ENCODE peak calls at places on chromosome 11, in four cellular contexts. L is pancreas, V is Caco-2, J is IMR-90. G is an unnamed sample.

GRCh38 chr11:124798991-124799383 is 1.2 kb downstream of the MSANTD2 start:
- DNase-seq in V (peak; percentile 38), L (no peak), J (peak; percentile 77), G (peak; percentile 35)

GRCh38 chr11:47879259-47880184 is 31.4 kb upstream of the NUP160 start:
- DNase-seq in V (no peak), J (no peak), L (no peak), G (no peak)

GRCh38 chr11:109405671-109406070 is 16.3 kb upstream of the C11orf87 start:
- DNase-seq in J (peak; percentile 73), V (no peak), L (no peak), G (no peak)

GRCh38 chr11:107018902-107019493 is 722 bp upstream of the GUCY1A2 start:
- DNase-seq in J (peak; percentile 61), L (peak; percentile 83), V (peak; percentile 82), G (peak; percentile 3)

GRCh38 chr11:31958086-31958735 is 132.7 kb upstream of the RCN1 start:
- DNase-seq in L (peak; percentile 82), V (peak; percentile 30), J (peak; percentile 29), G (peak; percentile 30)

GRCh38 chr11:58006940-58007339 is 16.7 kb upstream of the OR9Q1 start:
- DNase-seq in J (peak; percentile 78), V (no peak), L (no peak), G (no peak)

GRCh38 chr11:125218336-125218735 is 53.8 kb downstream of the PKNOX2 start:
- DNase-seq in L (no peak), V (no peak), J (no peak), G (no peak)

GRCh38 chr11:76939219-76939631 is 78.5 kb downstream of the ACER3 start:
- DNase-seq in L (no peak), V (no peak), J (peak; percentile 9), G (no peak)

GRCh38 chr11:66047541-66048365 is 1.2 kb downstream of the GAL3ST3 start:
- DNase-seq in J (no peak), V (no peak), L (no peak), G (no peak)

GRCh38 chr11:123561046-123561781 is 93.2 kb downstream of the SCN3B start:
- DNase-seq in J (peak; percentile 56), L (peak; percentile 73), V (peak; percentile 66), G (no peak)

GRCh38 chr11:92101845-92102244 is 122.8 kb upstream of the FAT3 start:
- DNase-seq in V (no peak), L (no peak), J (no peak), G (no peak)

GRCh38 chr11:19422257-19422656 is 181.5 kb upstream of the E2F8 start:
- DNase-seq in V (no peak), J (no peak), L (no peak), G (no peak)

GRCh38 chr11:120586072-120586471 is 74.5 kb downstream of the GRIK4 start:
- DNase-seq in V (no peak), J (no peak), L (no peak), G (no peak)

GRCh38 chr11:18312012-18312411 is 9.9 kb downstream of the HPS5 start:
- DNase-seq in J (peak; percentile 28), L (no peak), V (no peak), G (no peak)

GRCh38 chr11:39021542-39021941 is 2423.5 kb upstream of the RAG2 start:
- DNase-seq in V (no peak), L (no peak), J (no peak), G (no peak)

GRCh38 chr11:109735139-109735538 is 313.1 kb downstream of the C11orf87 start:
- DNase-seq in J (no peak), L (no peak), V (no peak), G (no peak)

GRCh38 chr11:31817054-31817620 is 6.0 kb upstream of the PAX6 start:
- DNase-seq in L (peak; percentile 60), J (no peak), V (no peak), G (no peak)

GRCh38 chr11:134118016-134118415 is 49.1 kb downstream of the JAM3 start:
- DNase-seq in L (no peak), J (no peak), V (no peak), G (no peak)

GRCh38 chr11:123084454-123084853 is 22.5 kb upstream of the HSPA8 start:
- DNase-seq in L (no peak), V (no peak), J (no peak), G (no peak)

GRCh38 chr11:63614136-63614664 is at the start of gene PLAAT3:
- DNase-seq in L (peak; percentile 87), J (no peak), V (peak; percentile 90), G (peak; percentile 54)

GRCh38 chr11:15663778-15664218 is 549.1 kb downstream of the INSC start:
- DNase-seq in L (no peak), V (no peak), J (no peak), G (no peak)

GRCh38 chr11:105641433-105641832 is 31.6 kb downstream of the GRIA4 start:
- DNase-seq in V (no peak), J (peak; percentile 17), L (no peak), G (no peak)

GRCh38 chr11:116853461-116854073 is 16.1 kb upstream of the APOA1 start:
- DNase-seq in L (no peak), V (no peak), J (peak; percentile 96), G (peak; percentile 73)

GRCh38 chr11:27934830-27935145 is 173.2 kb downstream of the KIF18A start:
- DNase-seq in J (peak; percentile 98), V (peak; percentile 32), L (no peak), G (no peak)

GRCh38 chr11:86592047-86592564 is 80.3 kb downstream of the ME3 start:
- DNase-seq in L (no peak), V (no peak), J (peak; percentile 68), G (no peak)

GRCh38 chr11:107040447-107041444 is 22.5 kb upstream of the GUCY1A2 start:
- DNase-seq in V (no peak), J (peak; percentile 23), L (no peak), G (no peak)

GRCh38 chr11:118658372-118659313 is 20.8 kb downstream of the TREH start:
- DNase-seq in J (no peak), V (peak; percentile 47), L (no peak), G (no peak)

GRCh38 chr11:65224939-65225283 is 36.9 kb upstream of the POLA2 start:
- DNase-seq in J (peak; percentile 79), L (no peak), V (peak; percentile 73), G (no peak)

GRCh38 chr11:92969634-92970347 is at the start of gene MTNR1B:
- DNase-seq in J (no peak), V (no peak), L (no peak), G (no peak)

DNA sequence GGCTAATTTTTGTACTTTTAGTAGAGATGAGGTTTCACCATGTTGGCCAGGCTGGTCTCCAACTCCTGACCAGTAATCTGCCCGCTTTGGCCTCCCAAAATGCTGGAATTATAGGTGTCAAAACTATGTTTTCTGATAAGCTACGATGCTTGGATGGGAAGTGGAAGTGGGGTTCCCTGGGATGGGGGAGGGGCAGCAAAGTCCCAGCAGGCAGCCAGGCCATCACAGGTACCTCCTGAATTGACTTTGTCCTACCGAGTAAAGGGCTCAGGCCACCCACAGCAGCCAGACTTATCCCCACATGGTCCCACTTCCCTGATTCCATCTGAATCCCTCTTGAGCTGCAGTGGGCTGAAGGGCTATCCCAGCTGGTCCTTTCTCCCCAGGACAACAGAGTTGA is 6.9 kb downstream of the FTH1 start:
- DNase-seq in V (no peak), J (no peak), L (no peak), G (no peak)
- H3K4me1 ChIP-seq in V (peaks cover 21% of the 10 kb centered on the region), J (peaks cover 10% of the 10 kb centered on the region), L (peaks cover 21% of the 10 kb centered on the region), G (no peaks in the 10 kb centered on the region)

GRCh38 chr11:71279916-71280645 is 27.7 kb upstream of the SHANK2 start:
- DNase-seq in L (no peak), V (no peak), J (no peak), G (no peak)
- H3K4me1 ChIP-seq in L (peaks cover 10% of the 10 kb centered on the region), V (peaks cover 44% of the 10 kb centered on the region), J (no peaks in the 10 kb centered on the region), G (no peaks in the 10 kb centered on the region)

DNA sequence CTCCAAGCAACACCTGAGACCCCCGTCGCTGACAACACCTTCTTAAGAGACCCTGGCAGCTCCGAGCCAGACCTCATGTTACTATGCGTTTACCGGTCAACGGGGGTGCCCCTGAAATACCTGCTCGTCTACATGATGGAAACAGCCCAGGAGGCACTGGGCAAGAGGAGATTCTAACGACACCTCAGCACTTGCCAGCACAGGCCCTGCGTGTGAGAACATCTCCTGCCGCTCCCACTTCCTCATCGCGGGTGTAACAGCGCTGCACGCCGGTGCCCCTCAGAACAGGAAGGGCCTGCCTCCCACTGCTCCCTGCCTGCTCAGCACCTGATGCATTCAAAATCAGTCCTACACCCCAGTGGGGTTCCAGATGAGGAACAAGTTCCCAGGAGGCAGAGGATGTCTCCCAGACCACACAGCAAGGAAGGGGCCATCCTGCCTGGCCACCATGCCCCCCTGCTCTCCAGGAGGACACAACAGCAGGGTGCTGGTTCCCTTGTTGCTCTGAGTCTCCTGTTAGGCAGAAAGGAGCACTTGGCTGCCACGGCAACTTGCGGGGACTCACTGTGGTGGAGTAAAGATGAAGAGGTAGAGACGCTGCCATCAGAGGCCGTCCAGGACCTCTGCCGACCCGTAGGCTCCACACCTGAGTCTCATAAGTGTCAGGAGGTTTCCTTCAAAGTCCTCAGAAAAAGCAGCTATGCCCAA is 2.1 kb downstream of the TOLLIP start:
- DNase-seq in J (no peak), L (peak; percentile 59), V (no peak), G (no peak)
- H3K4me1 ChIP-seq in J (peaks cover 5% of the 10 kb centered on the region), L (peaks cover 66% of the 10 kb centered on the region), V (peaks cover 37% of the 10 kb centered on the region), G (peaks cover 48% of the 10 kb centered on the region)

GRCh38 chr11:74950374-74950969 is 1.4 kb downstream of the SPCS2 start:
- DNase-seq in L (no peak), V (no peak), J (no peak), G (no peak)

GRCh38 chr11:74948546-74948897 is 369 bp downstream of the XRRA1 start:
- DNase-seq in L (no peak), J (no peak), V (no peak), G (no peak)

GRCh38 chr11:74951241-74951640 is 2.2 kb downstream of the SPCS2 start:
- DNase-seq in L (no peak), J (no peak), V (no peak), G (no peak)

GRCh38 chr11:74948898-74949747 is at the start of the genes SPCS2 and XRRA1:
- DNase-seq in L (peak; percentile 98), J (peak; percentile 99), V (peak; percentile 100), G (peak; percentile 99)

DNA sequence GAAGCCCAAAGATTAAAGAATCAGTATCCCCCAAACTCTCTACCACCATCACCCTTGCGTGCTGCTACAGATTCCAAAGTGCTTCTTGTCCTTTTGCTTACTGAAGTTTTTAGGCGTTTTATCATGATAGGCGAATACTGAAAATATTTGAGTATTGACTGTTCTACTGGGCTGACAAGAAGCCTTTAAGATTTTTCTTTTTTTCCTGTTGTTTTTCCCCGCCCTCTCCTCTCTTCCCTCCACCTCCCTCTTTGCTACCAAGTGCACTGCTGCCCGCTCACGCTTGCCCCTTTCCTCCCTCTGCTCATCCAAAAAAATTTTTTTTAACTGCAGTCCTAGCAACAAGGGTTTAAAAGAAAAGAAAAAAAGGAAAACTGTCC is 672 bp downstream of the SPCS2 start:
- DNase-seq in L (no peak), J (peak; percentile 24), V (no peak), G (peak; percentile 7)
- H3K4me1 ChIP-seq in L (peaks cover 24% of the 10 kb centered on the region), J (peaks cover 3% of the 10 kb centered on the region), V (peaks cover 5% of the 10 kb centered on the region), G (peaks cover 9% of the 10 kb centered on the region)

GRCh38 chr11:129728571-129728970 is 87.1 kb upstream of the TMEM45B start:
- DNase-seq in V (no peak), J (no peak), L (no peak), G (peak; percentile 47)
- H3K4me1 ChIP-seq in V (peaks cover 4% of the 10 kb centered on the region), J (no peaks in the 10 kb centered on the region), L (no peaks in the 10 kb centered on the region), G (no peaks in the 10 kb centered on the region)

DNA sequence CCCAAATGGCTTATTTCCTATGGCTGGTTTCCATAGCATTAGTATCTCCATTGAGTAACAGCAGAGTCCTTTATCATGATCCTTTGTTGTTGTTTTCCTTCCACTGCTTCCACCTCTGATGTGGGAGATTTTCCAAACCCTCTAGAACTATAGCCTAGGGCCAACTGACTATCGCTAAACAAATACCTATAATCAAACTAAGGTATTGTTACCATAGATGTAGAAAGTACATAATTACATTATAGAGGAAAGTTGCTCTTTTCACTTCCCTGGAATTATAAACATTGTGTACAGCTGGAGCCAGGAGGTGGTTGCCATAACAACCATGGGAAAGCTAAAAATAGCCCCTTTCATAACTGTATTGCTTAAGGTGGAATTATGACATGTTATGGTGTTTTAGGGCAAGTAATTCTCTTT is 47.0 kb upstream of the ALKBH3 start:
- DNase-seq in L (no peak), J (peak; percentile 90), V (peak; percentile 54), G (no peak)
- H3K4me1 ChIP-seq in L (no peaks in the 10 kb centered on the region), J (peaks cover 6% of the 10 kb centered on the region), V (no peaks in the 10 kb centered on the region), G (no peaks in the 10 kb centered on the region)

G was measured in small intestine.